ENCODE peak calls at places on chromosomes 4 and X, in nine cellular contexts. One of them, this sample, is unnamed.

GRCh38 chr4:113447695-113448265 is 313.8 kb downstream of the CAMK2D start:
- DNase-seq in mammary epithelial cell: no peak
- DNase-seq in stomach: no peak
- DNase-seq in NT2/D1: no peak
- DNase-seq in right cardiac atrium: peak; percentile 40
- DNase-seq in psoas muscle: no peak
- DNase-seq in adipocyte: no peak
- DNase-seq in fibroblast of lung: no peak
- DNase-seq in IMR-90: no peak
- DNase-seq in this sample: peak; percentile 37

GRCh38 chr4:56410247-56410646 is 23.0 kb upstream of the AASDH start:
- DNase-seq in mammary epithelial cell: peak; percentile 96
- DNase-seq in stomach: peak; percentile 47
- DNase-seq in NT2/D1: peak; percentile 59
- DNase-seq in right cardiac atrium: no peak
- DNase-seq in psoas muscle: no peak
- DNase-seq in adipocyte: peak; percentile 98
- DNase-seq in fibroblast of lung: peak; percentile 98
- DNase-seq in IMR-90: peak; percentile 98
- DNase-seq in this sample: peak; percentile 36

GRCh38 chr4:20044502-20044911 is 207.2 kb upstream of the SLIT2 start:
- DNase-seq in mammary epithelial cell: peak; percentile 2
- DNase-seq in stomach: no peak
- DNase-seq in NT2/D1: no peak
- DNase-seq in right cardiac atrium: no peak
- DNase-seq in psoas muscle: no peak
- DNase-seq in adipocyte: peak; percentile 81
- DNase-seq in fibroblast of lung: peak; percentile 46
- DNase-seq in IMR-90: peak; percentile 50
- DNase-seq in this sample: no peak

GRCh38 chr4:84952004-84952403 is 14.5 kb downstream of the WDFY3 start:
- DNase-seq in mammary epithelial cell: peak; percentile 99
- DNase-seq in stomach: no peak
- DNase-seq in NT2/D1: no peak
- DNase-seq in right cardiac atrium: no peak
- DNase-seq in psoas muscle: no peak
- DNase-seq in adipocyte: peak; percentile 56
- DNase-seq in fibroblast of lung: peak; percentile 92
- DNase-seq in IMR-90: peak; percentile 78
- DNase-seq in this sample: peak; percentile 32

GRCh38 chr4:101348367-101348827 is 1.1 kb upstream of the PPP3CA start:
- DNase-seq in mammary epithelial cell: peak; percentile 40
- DNase-seq in stomach: peak; percentile 38
- DNase-seq in NT2/D1: no peak
- DNase-seq in right cardiac atrium: no peak
- DNase-seq in psoas muscle: no peak
- DNase-seq in adipocyte: peak; percentile 63
- DNase-seq in fibroblast of lung: no peak
- DNase-seq in IMR-90: peak; percentile 17
- DNase-seq in this sample: no peak

GRCh38 chr4:53638919-53639318 is 47.6 kb upstream of the LNX1 start:
- DNase-seq in mammary epithelial cell: no peak
- DNase-seq in stomach: no peak
- DNase-seq in NT2/D1: no peak
- DNase-seq in right cardiac atrium: no peak
- DNase-seq in psoas muscle: no peak
- DNase-seq in adipocyte: no peak
- DNase-seq in fibroblast of lung: no peak
- DNase-seq in IMR-90: no peak
- DNase-seq in this sample: no peak

GRCh38 chr4:149234798-149235197 is 580.8 kb downstream of the IQCM start:
- DNase-seq in mammary epithelial cell: no peak
- DNase-seq in stomach: no peak
- DNase-seq in NT2/D1: no peak
- DNase-seq in right cardiac atrium: no peak
- DNase-seq in psoas muscle: no peak
- DNase-seq in adipocyte: no peak
- DNase-seq in fibroblast of lung: no peak
- DNase-seq in IMR-90: no peak
- DNase-seq in this sample: no peak

GRCh38 chr4:107283587-107284559 is 247.8 kb upstream of the DKK2 start:
- DNase-seq in mammary epithelial cell: peak; percentile 88
- DNase-seq in stomach: no peak
- DNase-seq in NT2/D1: no peak
- DNase-seq in right cardiac atrium: no peak
- DNase-seq in psoas muscle: no peak
- DNase-seq in adipocyte: peak; percentile 93
- DNase-seq in fibroblast of lung: peak; percentile 97
- DNase-seq in IMR-90: peak; percentile 95
- DNase-seq in this sample: no peak

GRCh38 chr4:184448828-184449227 is 25.5 kb downstream of the IRF2 start:
- DNase-seq in mammary epithelial cell: peak; percentile 16
- DNase-seq in stomach: no peak
- DNase-seq in NT2/D1: no peak
- DNase-seq in right cardiac atrium: peak; percentile 59
- DNase-seq in psoas muscle: peak; percentile 65
- DNase-seq in adipocyte: no peak
- DNase-seq in fibroblast of lung: peak; percentile 62
- DNase-seq in IMR-90: peak; percentile 70
- DNase-seq in this sample: peak; percentile 56

GRCh38 chrX:915427-916234 is 285.0 kb downstream of the SHOX start:
- DNase-seq in mammary epithelial cell: no peak
- DNase-seq in stomach: no peak
- DNase-seq in NT2/D1: no peak
- DNase-seq in right cardiac atrium: no peak
- DNase-seq in psoas muscle: no peak
- DNase-seq in adipocyte: no peak
- DNase-seq in fibroblast of lung: no peak
- DNase-seq in IMR-90: no peak
- DNase-seq in this sample: no peak

GRCh38 chr4:56261027-56261426 is 126.3 kb downstream of the AASDH start:
- DNase-seq in mammary epithelial cell: no peak
- DNase-seq in stomach: no peak
- DNase-seq in NT2/D1: no peak
- DNase-seq in right cardiac atrium: no peak
- DNase-seq in psoas muscle: no peak
- DNase-seq in adipocyte: no peak
- DNase-seq in fibroblast of lung: no peak
- DNase-seq in IMR-90: no peak
- DNase-seq in this sample: no peak

GRCh38 chr4:118947095-118947494 is 58.4 kb downstream of the SYNPO2 start:
- DNase-seq in mammary epithelial cell: no peak
- DNase-seq in stomach: no peak
- DNase-seq in NT2/D1: no peak
- DNase-seq in right cardiac atrium: no peak
- DNase-seq in psoas muscle: no peak
- DNase-seq in adipocyte: no peak
- DNase-seq in fibroblast of lung: no peak
- DNase-seq in IMR-90: no peak
- DNase-seq in this sample: no peak

GRCh38 chr4:10005632-10006031 is 15.7 kb downstream of the SLC2A9 start:
- DNase-seq in mammary epithelial cell: no peak
- DNase-seq in stomach: no peak
- DNase-seq in NT2/D1: no peak
- DNase-seq in right cardiac atrium: no peak
- DNase-seq in psoas muscle: no peak
- DNase-seq in adipocyte: no peak
- DNase-seq in fibroblast of lung: no peak
- DNase-seq in IMR-90: no peak
- DNase-seq in this sample: no peak

GRCh38 chr4:10007436-10007740 is 13.9 kb downstream of the SLC2A9 start:
- DNase-seq in mammary epithelial cell: no peak
- DNase-seq in stomach: no peak
- DNase-seq in NT2/D1: no peak
- DNase-seq in right cardiac atrium: no peak
- DNase-seq in psoas muscle: no peak
- DNase-seq in adipocyte: no peak
- DNase-seq in fibroblast of lung: no peak
- DNase-seq in IMR-90: no peak
- DNase-seq in this sample: no peak

GRCh38 chr4:10006604-10007435 is 14.5 kb downstream of the SLC2A9 start:
- DNase-seq in mammary epithelial cell: peak; percentile 96
- DNase-seq in stomach: peak; percentile 77
- DNase-seq in NT2/D1: no peak
- DNase-seq in right cardiac atrium: no peak
- DNase-seq in psoas muscle: peak; percentile 60
- DNase-seq in adipocyte: no peak
- DNase-seq in fibroblast of lung: peak; percentile 42
- DNase-seq in IMR-90: no peak
- DNase-seq in this sample: peak; percentile 28

GRCh38 chr4:10007772-10008171 is 13.5 kb downstream of the SLC2A9 start:
- DNase-seq in mammary epithelial cell: no peak
- DNase-seq in stomach: no peak
- DNase-seq in NT2/D1: no peak
- DNase-seq in right cardiac atrium: no peak
- DNase-seq in psoas muscle: no peak
- DNase-seq in adipocyte: no peak
- DNase-seq in fibroblast of lung: no peak
- DNase-seq in IMR-90: no peak
- DNase-seq in this sample: no peak

GRCh38 chr4:10006236-10006603 is 15.1 kb downstream of the SLC2A9 start:
- DNase-seq in mammary epithelial cell: peak; percentile 80
- DNase-seq in stomach: peak; percentile 71
- DNase-seq in NT2/D1: no peak
- DNase-seq in right cardiac atrium: no peak
- DNase-seq in psoas muscle: no peak
- DNase-seq in adipocyte: peak; percentile 49
- DNase-seq in fibroblast of lung: peak; percentile 23
- DNase-seq in IMR-90: no peak
- DNase-seq in this sample: peak; percentile 35
- H3K4me3 ChIP-seq in mammary epithelial cell: no peak overlapping the region
- H3K4me3 ChIP-seq in stomach: no peak overlapping the region
- H3K4me3 ChIP-seq in NT2/D1: no peak overlapping the region
- H3K4me3 ChIP-seq in right cardiac atrium: no peak overlapping the region
- H3K4me3 ChIP-seq in psoas muscle: no peak overlapping the region
- H3K4me3 ChIP-seq in adipocyte: peak overlapping the region; percentile 65
- H3K4me3 ChIP-seq in fibroblast of lung: no peak overlapping the region
- H3K4me3 ChIP-seq in IMR-90: no peak overlapping the region
- H3K4me3 ChIP-seq in this sample: no peak overlapping the region

DNA sequence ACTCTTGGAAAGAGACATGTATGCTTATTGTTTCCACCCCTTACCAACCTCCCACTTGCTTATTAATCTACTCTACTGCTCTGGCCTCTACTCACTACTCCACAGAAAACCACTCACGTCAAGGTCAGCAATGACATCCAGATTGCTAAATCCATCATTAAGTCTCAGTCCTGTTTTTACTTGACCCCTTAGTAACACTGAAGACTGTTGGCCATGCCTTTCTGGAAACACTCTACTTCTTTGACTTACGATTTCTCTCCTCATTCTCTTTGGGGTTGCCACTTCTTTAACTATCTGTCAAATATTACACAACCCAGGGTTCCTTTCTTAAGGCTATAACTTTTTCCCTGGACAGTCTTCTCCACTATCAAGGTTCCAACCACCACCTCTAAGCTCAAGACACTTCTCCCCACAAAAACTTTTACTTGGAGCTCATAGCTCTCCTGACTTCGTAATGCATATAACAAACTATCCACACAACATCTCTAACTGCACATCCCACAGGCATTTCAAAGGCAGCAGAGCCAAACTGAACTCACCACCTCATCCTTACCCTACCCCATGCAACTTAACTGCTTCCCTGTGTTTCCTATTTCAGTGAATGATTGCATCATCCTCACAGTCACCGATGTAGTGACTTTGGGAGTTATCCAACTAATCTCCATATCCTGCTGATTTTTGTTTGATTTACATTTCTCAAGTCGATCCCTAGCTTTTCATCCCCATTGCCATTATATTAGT is 15.8 kb upstream of the MAGEA4 start:
- DNase-seq in mammary epithelial cell: no peak
- DNase-seq in stomach: no peak
- DNase-seq in NT2/D1: no peak
- DNase-seq in right cardiac atrium: no peak
- DNase-seq in psoas muscle: no peak
- DNase-seq in adipocyte: peak; percentile 61
- DNase-seq in fibroblast of lung: peak; percentile 69
- DNase-seq in IMR-90: peak; percentile 20
- DNase-seq in this sample: no peak
- H3K27me3 ChIP-seq in mammary epithelial cell: no peaks in the 10 kb centered on the region
- H3K27me3 ChIP-seq in stomach: no peaks in the 10 kb centered on the region
- H3K27me3 ChIP-seq in NT2/D1: no peaks in the 10 kb centered on the region
- H3K27me3 ChIP-seq in right cardiac atrium: no peaks in the 10 kb centered on the region
- H3K27me3 ChIP-seq in psoas muscle: no peaks in the 10 kb centered on the region
- H3K27me3 ChIP-seq in adipocyte: peaks cover 7% of the 10 kb centered on the region
- H3K27me3 ChIP-seq in fibroblast of lung: no peaks in the 10 kb centered on the region
- H3K27me3 ChIP-seq in IMR-90: no peaks in the 10 kb centered on the region
- H3K27me3 ChIP-seq in this sample: peaks cover 5% of the 10 kb centered on the region

DNA sequence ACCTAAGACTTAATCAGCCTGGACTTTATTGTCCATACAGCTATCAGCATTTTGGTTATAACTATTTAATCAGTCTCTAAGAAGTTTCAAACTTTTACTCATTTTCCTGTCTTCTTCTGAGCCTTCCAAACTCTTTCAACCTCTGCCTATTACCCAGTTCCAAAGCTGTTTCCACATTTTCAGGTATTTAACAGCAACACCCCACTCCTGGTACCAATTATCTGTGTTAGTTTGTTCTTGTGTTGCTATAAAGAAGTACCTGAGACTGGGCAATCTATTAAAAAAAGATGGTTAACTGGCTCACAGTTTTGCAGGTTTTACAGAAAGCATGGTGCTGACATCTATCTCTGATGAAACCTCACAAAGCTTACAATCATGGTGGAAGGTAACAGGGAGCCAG is 195.6 kb downstream of the NPNT start:
- DNase-seq in mammary epithelial cell: no peak
- DNase-seq in stomach: no peak
- DNase-seq in NT2/D1: no peak
- DNase-seq in right cardiac atrium: no peak
- DNase-seq in psoas muscle: no peak
- DNase-seq in adipocyte: no peak
- DNase-seq in fibroblast of lung: no peak
- DNase-seq in IMR-90: no peak
- DNase-seq in this sample: no peak
- H3K9me3 ChIP-seq in mammary epithelial cell: peaks cover 9% of the 10 kb centered on the region
- H3K9me3 ChIP-seq in stomach: peaks cover 59% of the 10 kb centered on the region
- H3K9me3 ChIP-seq in NT2/D1: peaks cover 22% of the 10 kb centered on the region
- H3K9me3 ChIP-seq in right cardiac atrium: peaks cover 6% of the 10 kb centered on the region
- H3K9me3 ChIP-seq in psoas muscle: peaks cover 8% of the 10 kb centered on the region
- H3K9me3 ChIP-seq in adipocyte: peaks cover 15% of the 10 kb centered on the region
- H3K9me3 ChIP-seq in fibroblast of lung: no peaks in the 10 kb centered on the region
- H3K9me3 ChIP-seq in IMR-90: peaks cover 15% of the 10 kb centered on the region
- H3K9me3 ChIP-seq in this sample: no peaks in the 10 kb centered on the region

DNA sequence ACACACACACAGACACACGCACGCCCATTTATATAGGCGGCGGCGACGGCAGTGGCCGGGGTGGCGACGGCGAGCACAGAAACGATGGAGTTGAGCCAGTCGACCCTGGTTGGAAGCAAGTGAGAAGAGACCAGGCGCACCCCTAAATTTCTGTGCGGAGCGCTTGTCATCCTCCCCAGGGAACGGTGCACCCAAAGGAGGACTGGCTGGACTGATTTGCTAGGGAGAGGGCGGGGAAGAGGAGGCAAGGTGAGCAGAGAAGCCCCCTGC is 296 bp downstream of the NHS start:
- DNase-seq in mammary epithelial cell: no peak
- DNase-seq in stomach: no peak
- DNase-seq in NT2/D1: no peak
- DNase-seq in right cardiac atrium: no peak
- DNase-seq in psoas muscle: no peak
- DNase-seq in adipocyte: no peak
- DNase-seq in fibroblast of lung: peak; percentile 18
- DNase-seq in IMR-90: no peak
- DNase-seq in this sample: no peak
- H3K4me3 ChIP-seq in mammary epithelial cell: peak overlapping the region; percentile 64
- H3K4me3 ChIP-seq in stomach: peak overlapping the region; percentile 61
- H3K4me3 ChIP-seq in NT2/D1: peak overlapping the region; percentile 76
- H3K4me3 ChIP-seq in right cardiac atrium: peak overlapping the region; percentile 66
- H3K4me3 ChIP-seq in psoas muscle: peak overlapping the region; percentile 63
- H3K4me3 ChIP-seq in adipocyte: peak overlapping the region; percentile 88
- H3K4me3 ChIP-seq in fibroblast of lung: peak overlapping the region; percentile 47
- H3K4me3 ChIP-seq in IMR-90: peak overlapping the region; percentile 98
- H3K4me3 ChIP-seq in this sample: peak overlapping the region; percentile 18

GRCh38 chr4:2044119-2044485 is 15.0 kb upstream of the NAT8L start:
- DNase-seq in mammary epithelial cell: no peak
- DNase-seq in stomach: no peak
- DNase-seq in NT2/D1: no peak
- DNase-seq in right cardiac atrium: peak; percentile 44
- DNase-seq in psoas muscle: no peak
- DNase-seq in adipocyte: no peak
- DNase-seq in fibroblast of lung: no peak
- DNase-seq in IMR-90: no peak
- DNase-seq in this sample: no peak
- H3K27me3 ChIP-seq in mammary epithelial cell: peaks cover 4% of the 10 kb centered on the region
- H3K27me3 ChIP-seq in stomach: peaks cover 85% of the 10 kb centered on the region
- H3K27me3 ChIP-seq in NT2/D1: peaks cover 38% of the 10 kb centered on the region
- H3K27me3 ChIP-seq in right cardiac atrium: no peaks in the 10 kb centered on the region
- H3K27me3 ChIP-seq in psoas muscle: peaks cover 18% of the 10 kb centered on the region
- H3K27me3 ChIP-seq in adipocyte: peaks cover 10% of the 10 kb centered on the region
- H3K27me3 ChIP-seq in fibroblast of lung: peaks cover 7% of the 10 kb centered on the region
- H3K27me3 ChIP-seq in IMR-90: peaks cover 18% of the 10 kb centered on the region
- H3K27me3 ChIP-seq in this sample: peaks cover 15% of the 10 kb centered on the region